ENCODE peak calls at places on chromosomes 13 and 19, in five cellular contexts. S, M, V, T and Z are unnamed samples.

GRCh38 chr13:46469064-46469463 is 82.0 kb upstream of the RUBCNL start:
- DNase-seq in V (no peak), M (no peak), T (peak), S (no peak), Z (no peak)

GRCh38 chr19:8368136-8368535 is 4.2 kb downstream of the ANGPTL4 start:
- DNase-seq in S (no peak), M (no peak), V (no peak), T (no peak), Z (no peak)

GRCh38 chr13:34733720-34734119 is 208.3 kb upstream of the NBEA start:
- DNase-seq in S (no peak), T (peak), M (no peak), V (no peak), Z (no peak)

GRCh38 chr13:79246575-79246949 is 159.5 kb downstream of the RBM26 start:
- DNase-seq in S (no peak), M (no peak), V (no peak), T (no peak), Z (no peak)

GRCh38 chr13:40130871-40131636 is 475.6 kb downstream of the COG6 start:
- DNase-seq in S (peak), M (no peak), T (peak), V (no peak), Z (no peak)

GRCh38 chr13:79986890-79987289 is 354.0 kb downstream of the SPRY2 start:
- DNase-seq in V (no peak), T (no peak), M (no peak), S (no peak), Z (no peak)

GRCh38 chr19:37855098-37855497 is 51.3 kb downstream of the WDR87 start:
- DNase-seq in T (peak), S (peak), M (peak), V (no peak), Z (peak)

GRCh38 chr13:62887046-62887445 is 1471.4 kb upstream of the PCDH20 start:
- DNase-seq in T (no peak), V (no peak), S (no peak), M (no peak), Z (no peak)

GRCh38 chr19:47274891-47275865 is 493 bp downstream of the INAFM1 start:
- DNase-seq in M (peak), T (no peak), S (peak), V (no peak), Z (no peak)

GRCh38 chr19:35030257-35031071 is at the start of gene SCN1B:
- DNase-seq in V (peak), S (peak), M (peak), T (peak), Z (peak)

GRCh38 chr13:113742000-113742441 is 17.0 kb upstream of the TMEM255B start:
- DNase-seq in M (no peak), S (peak), V (no peak), T (peak), Z (no peak)

GRCh38 chr13:111505175-111505777 is 184.8 kb downstream of the TEX29 start:
- DNase-seq in V (no peak), M (no peak), S (no peak), T (no peak), Z (no peak)

GRCh38 chr19:6765738-6766356 is 1.4 kb downstream of the SH2D3A start:
- DNase-seq in V (no peak), M (no peak), T (no peak), S (no peak), Z (no peak)

GRCh38 chr19:6963937-6964336 is 57.3 kb downstream of the MBD3L2B start:
- DNase-seq in S (peak), T (no peak), M (no peak), V (no peak), Z (no peak)

GRCh38 chr19:16495982-16496612 is at the start of the genes C19orf44 and CALR3:
- DNase-seq in S (peak), V (peak), T (peak), M (peak), Z (peak)

GRCh38 chr19:55283548-55284393 is at the start of gene BRSK1:
- DNase-seq in T (peak), S (no peak), M (peak), V (peak), Z (peak)

GRCh38 chr13:102917019-102917418 is 71.2 kb downstream of the ERCC5 start:
- DNase-seq in S (no peak), T (no peak), M (no peak), V (no peak), Z (no peak)

GRCh38 chr19:50725218-50725931 is 2.2 kb downstream of the CLEC11A start:
- DNase-seq in T (no peak), S (no peak), M (no peak), V (no peak), Z (no peak)

GRCh38 chr19:53333071-53333465 is 481 bp upstream of the ZNF845 start:
- DNase-seq in V (no peak), S (no peak), T (no peak), M (no peak), Z (no peak)

GRCh38 chr13:43023244-43023931 is at the start of gene DNAJC15:
- DNase-seq in S (peak), T (peak), V (peak), M (peak), Z (peak)

GRCh38 chr19:35063940-35064818 is 22.7 kb downstream of the HPN start:
- DNase-seq in T (peak), M (no peak), S (peak), V (no peak), Z (no peak)

GRCh38 chr19:34230833-34231232 is 23.5 kb upstream of the GARRE1 start:
- DNase-seq in T (no peak), S (no peak), V (no peak), M (no peak), Z (no peak)

GRCh38 chr19:41746593-41747227 is 8.6 kb upstream of the CEACAM6 start:
- DNase-seq in V (no peak), S (peak), T (peak), M (peak), Z (no peak)

GRCh38 chr19:33271246-33272021 is 30.9 kb downstream of the CEBPA start:
- DNase-seq in M (no peak), S (no peak), V (no peak), T (no peak), Z (no peak)

GRCh38 chr19:32674959-32675719 is at the start of gene ANKRD27:
- DNase-seq in S (peak), T (peak), M (peak), V (peak), Z (peak)

GRCh38 chr19:23415561-23416191 is 20.4 kb upstream of the ZNF91 start:
- DNase-seq in S (no peak), M (peak), T (no peak), V (no peak), Z (peak)

GRCh38 chr19:41431426-41432386 is 4.5 kb upstream of the B3GNT8 start:
- DNase-seq in S (peak), M (peak), V (no peak), T (peak), Z (no peak)

GRCh38 chr19:6273701-6274601 is 5.8 kb downstream of the MLLT1 start:
- DNase-seq in V (peak), M (peak), T (peak), S (peak), Z (no peak)

GRCh38 chr13:29756506-29756905 is 93.9 kb downstream of the UBL3 start:
- DNase-seq in M (no peak), V (no peak), T (peak), S (peak), Z (no peak)

GRCh38 chr13:26220575-26220974 is 1.5 kb downstream of the RNF6 start:
- DNase-seq in S (peak), T (peak), V (no peak), M (no peak), Z (no peak)

GRCh38 chr19:29849234-29849633 is 37.4 kb downstream of the CCNE1 start:
- DNase-seq in V (no peak), S (no peak), T (no peak), M (no peak), Z (no peak)

GRCh38 chr13:49641810-49642291 is 13.5 kb downstream of the ARL11 start:
- DNase-seq in M (no peak), V (no peak), T (peak), S (peak), Z (no peak)

GRCh38 chr13:102276479-102276878 is 125.4 kb downstream of the FGF14 start:
- DNase-seq in S (no peak), V (no peak), T (no peak), M (no peak), Z (no peak)

GRCh38 chr19:16382775-16383543 is 58.3 kb downstream of the KLF2 start:
- DNase-seq in V (peak), S (peak), M (peak), T (peak), Z (peak)

GRCh38 chr19:13026478-13026999 is 31.3 kb downstream of the NFIX start:
- DNase-seq in V (no peak), T (peak), S (peak), M (no peak), Z (no peak)

GRCh38 chr19:20472854-20473253 is 92.7 kb downstream of the ZNF737 start:
- DNase-seq in M (no peak), T (no peak), V (no peak), S (no peak), Z (no peak)

GRCh38 chr13:37475151-37475550 is 123.4 kb downstream of the POSTN start:
- DNase-seq in V (no peak), S (no peak), M (no peak), T (no peak), Z (no peak)

GRCh38 chr19:34188388-34188787 is 16.1 kb downstream of the LSM14A start:
- DNase-seq in T (no peak), V (no peak), M (no peak), S (no peak), Z (no peak)

GRCh38 chr13:59459972-59460371 is 703.8 kb downstream of the DIAPH3 start:
- DNase-seq in S (peak), V (no peak), T (no peak), M (no peak), Z (no peak)

GRCh38 chr19:38852231-38853044 is 2.7 kb upstream of the HNRNPL start:
- DNase-seq in M (peak), V (peak), S (peak), T (peak), Z (peak)